ENCODE peak calls at places on chromosome 3, in seven cellular contexts. S, C, U, X, O, K and A are unnamed samples.

GRCh38 chr3:74561881-74562280 is 52.6 kb downstream of the CNTN3 start:
- DNase-seq in S (peak; percentile 46), C (no peak), U (peak; percentile 20), X (no peak), O (no peak), K (no peak), A (no peak)

GRCh38 chr3:117302448-117302847 is 592.9 kb downstream of the TUSC7 start:
- DNase-seq in S (no peak), C (no peak), U (no peak), X (no peak), O (no peak), K (no peak), A (no peak)

GRCh38 chr3:54133196-54133595 is 10.8 kb downstream of the CACNA2D3 start:
- DNase-seq in S (no peak), C (no peak), U (no peak), X (no peak), O (no peak), K (no peak), A (no peak)

GRCh38 chr3:192022412-192022811 is 561.4 kb downstream of the PYDC2 start:
- DNase-seq in S (peak; percentile 17), C (no peak), U (no peak), X (no peak), O (no peak), K (no peak), A (no peak)

GRCh38 chr3:69115731-69116130 is 6.7 kb downstream of the LMOD3 start:
- DNase-seq in S (peak; percentile 30), C (no peak), U (peak; percentile 75), X (no peak), O (no peak), K (no peak), A (no peak)

GRCh38 chr3:188446791-188447190 is 292.8 kb downstream of the LPP start:
- DNase-seq in S (no peak), C (no peak), U (no peak), X (no peak), O (no peak), K (no peak), A (no peak)

GRCh38 chr3:134640872-134641470 is 9.9 kb downstream of the KY start:
- DNase-seq in S (peak; percentile 64), C (no peak), U (peak; percentile 20), X (peak; percentile 14), O (no peak), K (peak; percentile 33), A (no peak)

GRCh38 chr3:123636431-123636841 is 51.6 kb upstream of the HACD2 start:
- DNase-seq in S (no peak), C (no peak), U (no peak), X (no peak), O (no peak), K (no peak), A (no peak)

GRCh38 chr3:101081990-101082389 is 88.8 kb upstream of the ABI3BP start:
- DNase-seq in S (no peak), C (no peak), U (no peak), X (no peak), O (no peak), K (no peak), A (no peak)

GRCh38 chr3:15982667-15983145 is 184.9 kb upstream of the ANKRD28 start:
- DNase-seq in S (peak; percentile 83), C (no peak), U (peak; percentile 99), X (no peak), O (peak; percentile 66), K (peak; percentile 70), A (no peak)

GRCh38 chr3:15979900-15980299 is 182.1 kb upstream of the ANKRD28 start:
- DNase-seq in S (no peak), C (no peak), U (no peak), X (no peak), O (no peak), K (no peak), A (no peak)

GRCh38 chr3:15982243-15982642 is 184.5 kb upstream of the ANKRD28 start:
- DNase-seq in S (no peak), C (no peak), U (no peak), X (no peak), O (no peak), K (no peak), A (no peak)

GRCh38 chr3:15983232-15983631 is 185.5 kb upstream of the ANKRD28 start:
- DNase-seq in S (peak; percentile 70), C (no peak), U (peak; percentile 95), X (no peak), O (no peak), K (no peak), A (no peak)

DNA sequence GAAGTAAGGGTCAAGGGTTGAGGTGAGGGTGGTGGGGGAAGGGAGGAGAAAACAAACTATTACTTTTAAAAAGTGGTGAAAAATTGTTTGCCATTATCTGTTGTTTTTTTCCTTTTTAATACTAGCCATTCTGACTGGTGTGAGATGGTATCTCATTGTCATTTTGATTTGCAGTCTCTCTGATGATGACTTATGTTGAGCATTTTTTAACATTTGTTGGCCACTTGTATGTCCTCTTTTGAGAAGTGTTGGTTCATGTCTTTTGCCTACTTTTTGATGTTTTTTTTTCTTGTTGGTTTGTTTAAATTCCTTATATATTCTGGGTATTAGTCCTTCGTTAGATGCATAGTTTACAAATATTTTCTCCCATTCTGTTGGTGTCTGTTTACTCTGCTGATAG is 185.9 kb upstream of the ANKRD28 start:
- DNase-seq in S (no peak), C (no peak), U (no peak), X (no peak), O (no peak), K (no peak), A (no peak)
- H3K4me3 ChIP-seq in S (no peak overlapping the region), C (no peak overlapping the region), U (peak overlapping the region; percentile 15), X (no peak overlapping the region), O (no peak overlapping the region), K (no peak overlapping the region), A (no peak overlapping the region)

GRCh38 chr3:19065027-19065426 is 83.3 kb upstream of the KCNH8 start:
- DNase-seq in S (peak; percentile 3), C (no peak), U (no peak), X (no peak), O (no peak), K (peak; percentile 31), A (peak; percentile 15)
- TF ChIP-seq CTCF in S (no peak), C (peak; percentile 11), U (no peak), X (peak; percentile 28), O (no peak), K (peak; percentile 45), A (peak; percentile 69)

GRCh38 chr3:127629462-127630403 is 748 bp downstream of the PODXL2 start:
- DNase-seq in S (no peak), C (no peak), U (no peak), X (no peak), O (no peak), K (peak; percentile 35), A (no peak)
- H3K4me3 ChIP-seq in S (peak overlapping the region; percentile 36), C (peak overlapping the region; percentile 47), U (peak overlapping the region; percentile 50), X (peak overlapping the region; percentile 58), O (peak overlapping the region; percentile 59), K (peak overlapping the region; percentile 67), A (peak overlapping the region; percentile 90)

GRCh38 chr3:46955801-46956259 is 20.7 kb downstream of the CCDC12 start:
- DNase-seq in S (no peak), C (no peak), U (no peak), X (no peak), O (no peak), K (no peak), A (no peak)
- TF ChIP-seq CTCF in S (no peak), C (no peak), U (no peak), X (no peak), O (no peak), K (no peak), A (no peak)